ENCODE peak calls at places on chromosome 13, in ten cellular contexts. One of them, this sample, is unnamed.

GRCh38 chr13:21297452-21297851 is 121.0 kb downstream of the MRPL57 start:
- DNase-seq in gastrocnemius medialis: no peak
- DNase-seq in foreskin fibroblast: no peak
- DNase-seq in IMR-90: no peak
- DNase-seq in tibial nerve: no peak
- DNase-seq in thoracic aorta: no peak
- DNase-seq in fibroblast of villous mesenchyme: peak
- DNase-seq in CD4-positive, alpha-beta T cell: no peak
- DNase-seq in uterus: no peak
- DNase-seq in astrocyte of the cerebellum: no peak
- DNase-seq in this sample: no peak

GRCh38 chr13:50626031-50626643 is 217.4 kb downstream of the DLEU7 start:
- DNase-seq in tibial nerve: no peak
- DNase-seq in thoracic aorta: no peak
- DNase-seq in fibroblast of villous mesenchyme: peak
- DNase-seq in uterus: no peak
- DNase-seq in gastrocnemius medialis: no peak
- DNase-seq in astrocyte of the cerebellum: no peak
- DNase-seq in foreskin fibroblast: peak
- DNase-seq in CD4-positive, alpha-beta T cell: no peak
- DNase-seq in IMR-90: no peak
- DNase-seq in this sample: peak

GRCh38 chr13:51723529-51723928 is 80.4 kb downstream of the DHRS12 start:
- DNase-seq in IMR-90: no peak
- DNase-seq in thoracic aorta: no peak
- DNase-seq in tibial nerve: no peak
- DNase-seq in uterus: no peak
- DNase-seq in fibroblast of villous mesenchyme: no peak
- DNase-seq in foreskin fibroblast: no peak
- DNase-seq in CD4-positive, alpha-beta T cell: no peak
- DNase-seq in gastrocnemius medialis: no peak
- DNase-seq in astrocyte of the cerebellum: no peak
- DNase-seq in this sample: no peak

GRCh38 chr13:33017410-33017929 is 1.2 kb downstream of the KL start:
- DNase-seq in thoracic aorta: no peak
- DNase-seq in astrocyte of the cerebellum: peak
- DNase-seq in fibroblast of villous mesenchyme: peak
- DNase-seq in IMR-90: peak
- DNase-seq in uterus: peak
- DNase-seq in gastrocnemius medialis: peak
- DNase-seq in tibial nerve: peak
- DNase-seq in foreskin fibroblast: no peak
- DNase-seq in CD4-positive, alpha-beta T cell: no peak
- DNase-seq in this sample: peak

GRCh38 chr13:75139291-75139690 is 342.7 kb downstream of the TBC1D4 start:
- DNase-seq in fibroblast of villous mesenchyme: peak
- DNase-seq in IMR-90: peak
- DNase-seq in gastrocnemius medialis: no peak
- DNase-seq in tibial nerve: no peak
- DNase-seq in foreskin fibroblast: peak
- DNase-seq in astrocyte of the cerebellum: no peak
- DNase-seq in thoracic aorta: no peak
- DNase-seq in uterus: no peak
- DNase-seq in CD4-positive, alpha-beta T cell: no peak
- DNase-seq in this sample: peak

GRCh38 chr13:46656786-46657185 is 103.8 kb downstream of the LRCH1 start:
- DNase-seq in uterus: no peak
- DNase-seq in IMR-90: no peak
- DNase-seq in gastrocnemius medialis: no peak
- DNase-seq in tibial nerve: no peak
- DNase-seq in astrocyte of the cerebellum: no peak
- DNase-seq in thoracic aorta: no peak
- DNase-seq in CD4-positive, alpha-beta T cell: no peak
- DNase-seq in fibroblast of villous mesenchyme: no peak
- DNase-seq in foreskin fibroblast: no peak
- DNase-seq in this sample: no peak

GRCh38 chr13:100128373-100128772 is 39.5 kb downstream of the PCCA start:
- DNase-seq in CD4-positive, alpha-beta T cell: no peak
- DNase-seq in fibroblast of villous mesenchyme: no peak
- DNase-seq in uterus: no peak
- DNase-seq in tibial nerve: no peak
- DNase-seq in thoracic aorta: no peak
- DNase-seq in gastrocnemius medialis: no peak
- DNase-seq in astrocyte of the cerebellum: peak
- DNase-seq in IMR-90: peak
- DNase-seq in foreskin fibroblast: peak
- DNase-seq in this sample: peak

GRCh38 chr13:112117258-112117954 is 50.5 kb downstream of the SOX1 start:
- DNase-seq in foreskin fibroblast: no peak
- DNase-seq in astrocyte of the cerebellum: no peak
- DNase-seq in fibroblast of villous mesenchyme: no peak
- DNase-seq in tibial nerve: no peak
- DNase-seq in gastrocnemius medialis: no peak
- DNase-seq in thoracic aorta: no peak
- DNase-seq in CD4-positive, alpha-beta T cell: no peak
- DNase-seq in uterus: no peak
- DNase-seq in IMR-90: no peak
- DNase-seq in this sample: no peak

GRCh38 chr13:92602560-92602959 is 624.0 kb upstream of the GPC6 start:
- DNase-seq in uterus: no peak
- DNase-seq in fibroblast of villous mesenchyme: no peak
- DNase-seq in tibial nerve: no peak
- DNase-seq in foreskin fibroblast: no peak
- DNase-seq in gastrocnemius medialis: no peak
- DNase-seq in astrocyte of the cerebellum: peak
- DNase-seq in IMR-90: peak
- DNase-seq in CD4-positive, alpha-beta T cell: no peak
- DNase-seq in thoracic aorta: no peak
- DNase-seq in this sample: no peak

GRCh38 chr13:99859178-99860177 is 112.1 kb downstream of the ZIC5 start:
- DNase-seq in tibial nerve: no peak
- DNase-seq in uterus: no peak
- DNase-seq in foreskin fibroblast: no peak
- DNase-seq in fibroblast of villous mesenchyme: no peak
- DNase-seq in IMR-90: no peak
- DNase-seq in CD4-positive, alpha-beta T cell: no peak
- DNase-seq in thoracic aorta: no peak
- DNase-seq in gastrocnemius medialis: no peak
- DNase-seq in astrocyte of the cerebellum: no peak
- DNase-seq in this sample: no peak

GRCh38 chr13:39484506-39485313 is 118.3 kb downstream of the LHFPL6 start:
- DNase-seq in thoracic aorta: no peak
- DNase-seq in CD4-positive, alpha-beta T cell: no peak
- DNase-seq in foreskin fibroblast: peak
- DNase-seq in tibial nerve: no peak
- DNase-seq in uterus: no peak
- DNase-seq in fibroblast of villous mesenchyme: peak
- DNase-seq in IMR-90: peak
- DNase-seq in gastrocnemius medialis: no peak
- DNase-seq in astrocyte of the cerebellum: peak
- DNase-seq in this sample: peak

GRCh38 chr13:97434417-97435296 is 688 bp downstream of the RAP2A start:
- DNase-seq in IMR-90: peak
- DNase-seq in tibial nerve: peak
- DNase-seq in astrocyte of the cerebellum: no peak
- DNase-seq in fibroblast of villous mesenchyme: peak
- DNase-seq in CD4-positive, alpha-beta T cell: peak
- DNase-seq in thoracic aorta: no peak
- DNase-seq in gastrocnemius medialis: peak
- DNase-seq in foreskin fibroblast: peak
- DNase-seq in uterus: peak
- DNase-seq in this sample: peak

GRCh38 chr13:69857188-69857821 is 250.3 kb upstream of the ATXN8OS start:
- DNase-seq in fibroblast of villous mesenchyme: peak
- DNase-seq in gastrocnemius medialis: no peak
- DNase-seq in thoracic aorta: no peak
- DNase-seq in astrocyte of the cerebellum: peak
- DNase-seq in IMR-90: peak
- DNase-seq in uterus: no peak
- DNase-seq in tibial nerve: no peak
- DNase-seq in CD4-positive, alpha-beta T cell: no peak
- DNase-seq in foreskin fibroblast: no peak
- DNase-seq in this sample: peak

GRCh38 chr13:34469212-34469983 is 472.7 kb upstream of the NBEA start:
- DNase-seq in IMR-90: no peak
- DNase-seq in thoracic aorta: no peak
- DNase-seq in tibial nerve: no peak
- DNase-seq in fibroblast of villous mesenchyme: peak
- DNase-seq in uterus: no peak
- DNase-seq in gastrocnemius medialis: no peak
- DNase-seq in astrocyte of the cerebellum: peak
- DNase-seq in CD4-positive, alpha-beta T cell: no peak
- DNase-seq in foreskin fibroblast: no peak
- DNase-seq in this sample: peak

GRCh38 chr13:48873598-48873997 is 102.1 kb upstream of the FNDC3A start:
- DNase-seq in uterus: no peak
- DNase-seq in thoracic aorta: no peak
- DNase-seq in gastrocnemius medialis: no peak
- DNase-seq in fibroblast of villous mesenchyme: peak
- DNase-seq in CD4-positive, alpha-beta T cell: no peak
- DNase-seq in foreskin fibroblast: peak
- DNase-seq in IMR-90: peak
- DNase-seq in astrocyte of the cerebellum: no peak
- DNase-seq in tibial nerve: no peak
- DNase-seq in this sample: peak

GRCh38 chr13:107678075-107678689 is 537.2 kb downstream of the LIG4 start:
- DNase-seq in uterus: no peak
- DNase-seq in CD4-positive, alpha-beta T cell: no peak
- DNase-seq in IMR-90: peak
- DNase-seq in fibroblast of villous mesenchyme: peak
- DNase-seq in thoracic aorta: no peak
- DNase-seq in tibial nerve: no peak
- DNase-seq in astrocyte of the cerebellum: no peak
- DNase-seq in gastrocnemius medialis: no peak
- DNase-seq in foreskin fibroblast: no peak
- DNase-seq in this sample: no peak
- TF ChIP-seq CTCF in uterus: no peak
- TF ChIP-seq CTCF in CD4-positive, alpha-beta T cell: no peak
- TF ChIP-seq CTCF in IMR-90: peak
- TF ChIP-seq CTCF in fibroblast of villous mesenchyme: peak
- TF ChIP-seq CTCF in thoracic aorta: no peak
- TF ChIP-seq CTCF in tibial nerve: no peak
- TF ChIP-seq CTCF in astrocyte of the cerebellum: peak
- TF ChIP-seq CTCF in gastrocnemius medialis: no peak
- TF ChIP-seq CTCF in foreskin fibroblast: no peak
- TF ChIP-seq CTCF in this sample: no peak

GRCh38 chr13:28684257-28684656 is 25.3 kb downstream of the POMP start:
- DNase-seq in gastrocnemius medialis: no peak
- DNase-seq in foreskin fibroblast: no peak
- DNase-seq in IMR-90: no peak
- DNase-seq in tibial nerve: no peak
- DNase-seq in fibroblast of villous mesenchyme: no peak
- DNase-seq in uterus: no peak
- DNase-seq in CD4-positive, alpha-beta T cell: no peak
- DNase-seq in astrocyte of the cerebellum: no peak
- DNase-seq in thoracic aorta: no peak
- DNase-seq in this sample: no peak

GRCh38 chr13:28678809-28679208 is 19.9 kb downstream of the POMP start:
- DNase-seq in tibial nerve: no peak
- DNase-seq in uterus: no peak
- DNase-seq in gastrocnemius medialis: no peak
- DNase-seq in thoracic aorta: no peak
- DNase-seq in foreskin fibroblast: no peak
- DNase-seq in astrocyte of the cerebellum: no peak
- DNase-seq in IMR-90: no peak
- DNase-seq in fibroblast of villous mesenchyme: no peak
- DNase-seq in CD4-positive, alpha-beta T cell: no peak
- DNase-seq in this sample: no peak

GRCh38 chr13:28685114-28685513 is 26.2 kb downstream of the POMP start:
- DNase-seq in foreskin fibroblast: no peak
- DNase-seq in gastrocnemius medialis: no peak
- DNase-seq in IMR-90: no peak
- DNase-seq in thoracic aorta: no peak
- DNase-seq in uterus: no peak
- DNase-seq in astrocyte of the cerebellum: no peak
- DNase-seq in CD4-positive, alpha-beta T cell: no peak
- DNase-seq in tibial nerve: no peak
- DNase-seq in fibroblast of villous mesenchyme: no peak
- DNase-seq in this sample: no peak

GRCh38 chr13:28680541-28680940 is 21.6 kb downstream of the POMP start:
- DNase-seq in foreskin fibroblast: no peak
- DNase-seq in astrocyte of the cerebellum: no peak
- DNase-seq in IMR-90: no peak
- DNase-seq in CD4-positive, alpha-beta T cell: no peak
- DNase-seq in thoracic aorta: no peak
- DNase-seq in fibroblast of villous mesenchyme: no peak
- DNase-seq in uterus: no peak
- DNase-seq in tibial nerve: no peak
- DNase-seq in gastrocnemius medialis: no peak
- DNase-seq in this sample: no peak

GRCh38 chr13:28679628-28680027 is 20.7 kb downstream of the POMP start:
- DNase-seq in thoracic aorta: no peak
- DNase-seq in CD4-positive, alpha-beta T cell: no peak
- DNase-seq in astrocyte of the cerebellum: no peak
- DNase-seq in fibroblast of villous mesenchyme: peak
- DNase-seq in IMR-90: peak
- DNase-seq in foreskin fibroblast: no peak
- DNase-seq in tibial nerve: no peak
- DNase-seq in uterus: no peak
- DNase-seq in gastrocnemius medialis: no peak
- DNase-seq in this sample: peak
- TF ChIP-seq CTCF in thoracic aorta: peak
- TF ChIP-seq CTCF in CD4-positive, alpha-beta T cell: no peak
- TF ChIP-seq CTCF in astrocyte of the cerebellum: no peak
- TF ChIP-seq CTCF in fibroblast of villous mesenchyme: peak
- TF ChIP-seq CTCF in IMR-90: peak
- TF ChIP-seq CTCF in foreskin fibroblast: peak
- TF ChIP-seq CTCF in tibial nerve: no peak
- TF ChIP-seq CTCF in uterus: no peak
- TF ChIP-seq CTCF in gastrocnemius medialis: no peak
- TF ChIP-seq CTCF in this sample: peak

GRCh38 chr13:110415669-110416068 is 108.6 kb downstream of the COL4A2 start:
- DNase-seq in foreskin fibroblast: no peak
- DNase-seq in astrocyte of the cerebellum: no peak
- DNase-seq in tibial nerve: no peak
- DNase-seq in gastrocnemius medialis: peak
- DNase-seq in fibroblast of villous mesenchyme: no peak
- DNase-seq in uterus: peak
- DNase-seq in IMR-90: peak
- DNase-seq in thoracic aorta: no peak
- DNase-seq in CD4-positive, alpha-beta T cell: no peak
- DNase-seq in this sample: no peak
- TF ChIP-seq CTCF in foreskin fibroblast: no peak
- TF ChIP-seq CTCF in astrocyte of the cerebellum: no peak
- TF ChIP-seq CTCF in tibial nerve: no peak
- TF ChIP-seq CTCF in gastrocnemius medialis: peak
- TF ChIP-seq CTCF in fibroblast of villous mesenchyme: no peak
- TF ChIP-seq CTCF in uterus: no peak
- TF ChIP-seq CTCF in IMR-90: no peak
- TF ChIP-seq CTCF in thoracic aorta: no peak
- TF ChIP-seq CTCF in CD4-positive, alpha-beta T cell: no peak
- TF ChIP-seq CTCF in this sample: peak

DNA sequence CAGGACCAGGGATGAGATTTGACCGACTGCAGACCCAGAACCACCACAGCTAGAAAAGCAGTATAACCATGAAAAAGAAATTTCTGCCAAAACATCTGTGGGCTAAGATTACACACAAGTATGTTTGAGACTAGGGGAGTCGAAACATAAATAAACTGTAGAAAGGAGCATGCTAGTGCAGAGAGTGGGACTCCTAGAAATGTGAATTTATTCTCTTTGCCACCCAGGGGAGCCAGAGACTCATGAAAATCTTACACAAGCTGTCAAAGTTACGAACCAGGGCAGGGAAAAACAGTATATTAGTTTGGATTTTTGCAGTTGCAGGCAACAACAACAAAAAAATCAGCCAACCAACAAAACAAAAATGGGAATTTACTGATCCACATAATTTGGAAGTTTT is 12.3 kb upstream of the HSPH1 start:
- DNase-seq in thoracic aorta: no peak
- DNase-seq in foreskin fibroblast: no peak
- DNase-seq in IMR-90: peak
- DNase-seq in fibroblast of villous mesenchyme: peak
- DNase-seq in astrocyte of the cerebellum: peak
- DNase-seq in uterus: no peak
- DNase-seq in tibial nerve: no peak
- DNase-seq in gastrocnemius medialis: no peak
- DNase-seq in CD4-positive, alpha-beta T cell: no peak
- DNase-seq in this sample: peak
- TF ChIP-seq CTCF in thoracic aorta: no peak
- TF ChIP-seq CTCF in foreskin fibroblast: no peak
- TF ChIP-seq CTCF in IMR-90: peak
- TF ChIP-seq CTCF in fibroblast of villous mesenchyme: peak
- TF ChIP-seq CTCF in astrocyte of the cerebellum: peak
- TF ChIP-seq CTCF in uterus: no peak
- TF ChIP-seq CTCF in tibial nerve: no peak
- TF ChIP-seq CTCF in gastrocnemius medialis: no peak
- TF ChIP-seq CTCF in CD4-positive, alpha-beta T cell: no peak
- TF ChIP-seq CTCF in this sample: no peak

This sample was measured in fibroblast of the aortic adventitia.